ENCODE peak calls at places on chromosomes 4 and X, in four cellular contexts. One of them, this sample, is unnamed.

GRCh38 chrX:39475372-39475771 is 622.4 kb downstream of the BCOR start:
- DNase-seq in HCT116: no peak
- DNase-seq in neural progenitor cell: peak
- DNase-seq in endothelial cell of umbilical vein: no peak
- DNase-seq in this sample: no peak

GRCh38 chrX:119791437-119792231 is at the start of gene RPL39:
- DNase-seq in HCT116: peak
- DNase-seq in neural progenitor cell: peak
- DNase-seq in endothelial cell of umbilical vein: peak
- DNase-seq in this sample: peak

GRCh38 chr4:22667332-22667731 is 25.4 kb upstream of the GBA3 start:
- DNase-seq in HCT116: no peak
- DNase-seq in neural progenitor cell: no peak
- DNase-seq in endothelial cell of umbilical vein: no peak
- DNase-seq in this sample: no peak

GRCh38 chr4:177441061-177441802 is 1.0 kb downstream of the AGA start:
- DNase-seq in HCT116: no peak
- DNase-seq in neural progenitor cell: peak
- DNase-seq in endothelial cell of umbilical vein: no peak
- DNase-seq in this sample: peak

GRCh38 chrX:119425050-119425449 is 25.9 kb downstream of the SLC25A43 start:
- DNase-seq in HCT116: no peak
- DNase-seq in neural progenitor cell: no peak
- DNase-seq in endothelial cell of umbilical vein: no peak
- DNase-seq in this sample: no peak

GRCh38 chrX:56746996-56747395 is 18.0 kb downstream of the NBDY start:
- DNase-seq in HCT116: no peak
- DNase-seq in neural progenitor cell: no peak
- DNase-seq in endothelial cell of umbilical vein: no peak
- DNase-seq in this sample: no peak

GRCh38 chr4:85557016-85557901 is 82.3 kb downstream of the ARHGAP24 start:
- DNase-seq in HCT116: no peak
- DNase-seq in neural progenitor cell: no peak
- DNase-seq in endothelial cell of umbilical vein: no peak
- DNase-seq in this sample: no peak

GRCh38 chr4:119646347-119647071 is 17.9 kb upstream of the PDE5A start:
- DNase-seq in HCT116: no peak
- DNase-seq in neural progenitor cell: no peak
- DNase-seq in endothelial cell of umbilical vein: no peak
- DNase-seq in this sample: peak

GRCh38 chr4:139300431-139301142 is 718 bp upstream of the NAA15 start:
- DNase-seq in HCT116: no peak
- DNase-seq in neural progenitor cell: peak
- DNase-seq in endothelial cell of umbilical vein: peak
- DNase-seq in this sample: peak

GRCh38 chrX:17082831-17083230 is 136.4 kb downstream of the REPS2 start:
- DNase-seq in HCT116: peak
- DNase-seq in neural progenitor cell: peak
- DNase-seq in endothelial cell of umbilical vein: peak
- DNase-seq in this sample: peak

GRCh38 chr4:144962300-144962699 is 135.7 kb downstream of the ANAPC10 start:
- DNase-seq in HCT116: no peak
- DNase-seq in neural progenitor cell: no peak
- DNase-seq in endothelial cell of umbilical vein: no peak
- DNase-seq in this sample: no peak

GRCh38 chr4:100828986-100829685 is 311.3 kb upstream of the EMCN start:
- DNase-seq in HCT116: no peak
- DNase-seq in neural progenitor cell: no peak
- DNase-seq in endothelial cell of umbilical vein: no peak
- DNase-seq in this sample: no peak

GRCh38 chrX:103562801-103563200 is 22.5 kb upstream of the TCEAL4 start:
- DNase-seq in HCT116: no peak
- DNase-seq in neural progenitor cell: no peak
- DNase-seq in endothelial cell of umbilical vein: peak
- DNase-seq in this sample: no peak

GRCh38 chrX:103554687-103555417 is 30.5 kb upstream of the TCEAL4 start:
- DNase-seq in HCT116: no peak
- DNase-seq in neural progenitor cell: peak
- DNase-seq in endothelial cell of umbilical vein: peak
- DNase-seq in this sample: peak

GRCh38 chrX:103552236-103552635 is 32.9 kb upstream of the RAB40A start:
- DNase-seq in HCT116: no peak
- DNase-seq in neural progenitor cell: no peak
- DNase-seq in endothelial cell of umbilical vein: no peak
- DNase-seq in this sample: no peak

GRCh38 chrX:103556941-103557340 is 28.4 kb upstream of the TCEAL4 start:
- DNase-seq in HCT116: no peak
- DNase-seq in neural progenitor cell: no peak
- DNase-seq in endothelial cell of umbilical vein: no peak
- DNase-seq in this sample: peak
- H3K4me2 ChIP-seq in HCT116: no peak
- H3K4me2 ChIP-seq in neural progenitor cell: no peak
- H3K4me2 ChIP-seq in endothelial cell of umbilical vein: no peak
- H3K4me2 ChIP-seq in this sample: no peak

GRCh38 chrX:45851434-45851991 is 650.8 kb upstream of the DIPK2B start:
- DNase-seq in HCT116: peak
- DNase-seq in neural progenitor cell: peak
- DNase-seq in endothelial cell of umbilical vein: peak
- DNase-seq in this sample: peak

GRCh38 chrX:45852884-45853283 is 652.2 kb upstream of the DIPK2B start:
- DNase-seq in HCT116: no peak
- DNase-seq in neural progenitor cell: no peak
- DNase-seq in endothelial cell of umbilical vein: no peak
- DNase-seq in this sample: no peak

GRCh38 chrX:45850197-45850774 is 649.6 kb upstream of the DIPK2B start:
- DNase-seq in HCT116: no peak
- DNase-seq in neural progenitor cell: peak
- DNase-seq in endothelial cell of umbilical vein: peak
- DNase-seq in this sample: peak

GRCh38 chrX:45849261-45849660 is 648.6 kb upstream of the DIPK2B start:
- DNase-seq in HCT116: peak
- DNase-seq in neural progenitor cell: peak
- DNase-seq in endothelial cell of umbilical vein: peak
- DNase-seq in this sample: peak

DNA sequence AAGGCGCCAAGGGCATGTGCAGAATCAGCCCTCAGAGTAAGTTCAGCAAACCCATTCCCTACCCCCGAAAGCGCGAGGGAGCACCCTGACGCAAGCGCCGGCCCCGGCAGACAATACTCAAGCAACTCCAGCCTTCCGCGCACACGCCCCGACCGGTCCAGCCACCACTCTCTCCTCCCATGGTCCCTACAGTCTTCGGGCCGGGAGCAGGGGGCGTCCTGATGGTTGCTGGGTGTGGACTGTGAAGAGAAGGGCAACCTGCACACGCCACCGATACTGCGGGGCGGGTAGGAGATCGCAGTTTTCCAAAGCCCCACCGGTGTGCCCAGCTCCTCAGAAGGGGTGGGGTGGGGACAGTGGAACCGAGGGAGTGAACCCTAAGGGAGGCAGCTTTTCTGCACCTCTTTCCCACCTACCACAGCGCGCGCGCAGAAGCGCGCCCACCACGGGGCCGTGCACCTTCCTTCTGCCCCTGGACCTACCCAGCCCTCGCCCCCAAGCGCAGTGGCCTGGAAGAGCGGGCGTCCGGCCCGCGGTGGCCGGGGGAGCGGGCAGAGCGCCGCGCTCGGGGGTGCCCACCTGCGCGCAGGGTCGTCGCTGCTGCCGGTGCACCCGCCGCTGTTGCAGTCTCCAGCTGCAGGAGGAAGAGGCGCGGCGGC is 650.2 kb upstream of the DIPK2B start:
- DNase-seq in HCT116: no peak
- DNase-seq in neural progenitor cell: peak
- DNase-seq in endothelial cell of umbilical vein: no peak
- DNase-seq in this sample: peak
- H2AFZ ChIP-seq in HCT116: no peak
- H2AFZ ChIP-seq in neural progenitor cell: no peak
- H2AFZ ChIP-seq in endothelial cell of umbilical vein: peak
- H2AFZ ChIP-seq in this sample: peak

DNA sequence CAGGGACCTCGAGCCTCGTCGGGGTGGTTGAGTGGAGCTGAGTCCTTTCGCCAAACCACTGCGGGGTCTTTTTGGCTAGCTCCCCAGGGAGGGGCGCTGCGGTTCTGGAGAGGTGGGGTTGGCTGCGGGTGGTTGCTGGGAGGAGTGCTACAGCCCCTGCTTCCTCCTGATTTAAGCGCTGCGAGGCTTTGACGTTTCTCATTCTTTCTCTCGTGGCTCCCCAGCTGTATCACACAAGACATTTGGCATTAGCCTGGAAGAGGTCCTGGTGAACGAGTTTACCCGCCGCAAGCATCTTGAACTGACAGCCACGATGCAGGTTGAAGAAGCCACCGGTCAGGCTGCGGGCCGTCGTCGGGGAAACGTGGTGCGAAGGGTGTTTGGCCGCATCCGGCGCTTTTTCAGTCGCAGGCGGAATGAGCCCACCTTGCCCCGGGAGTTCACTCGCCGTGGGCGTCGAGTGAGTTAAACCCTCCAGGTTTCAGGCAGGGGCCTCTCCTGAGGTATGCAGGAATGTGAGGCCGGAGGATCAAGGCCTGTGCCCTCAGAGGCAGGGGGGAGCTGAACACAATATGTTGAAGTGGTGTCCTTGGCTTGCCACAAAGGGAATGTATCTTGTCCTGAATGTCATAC is 25.5 kb downstream of the ARHGAP36 start:
- DNase-seq in HCT116: no peak
- DNase-seq in neural progenitor cell: peak
- DNase-seq in endothelial cell of umbilical vein: no peak
- DNase-seq in this sample: no peak
- TF ChIP-seq EZH2 in HCT116: no peak
- TF ChIP-seq EZH2 in neural progenitor cell: peak
- TF ChIP-seq EZH2 in endothelial cell of umbilical vein: no peak
- TF ChIP-seq EZH2 in this sample: peak

DNA sequence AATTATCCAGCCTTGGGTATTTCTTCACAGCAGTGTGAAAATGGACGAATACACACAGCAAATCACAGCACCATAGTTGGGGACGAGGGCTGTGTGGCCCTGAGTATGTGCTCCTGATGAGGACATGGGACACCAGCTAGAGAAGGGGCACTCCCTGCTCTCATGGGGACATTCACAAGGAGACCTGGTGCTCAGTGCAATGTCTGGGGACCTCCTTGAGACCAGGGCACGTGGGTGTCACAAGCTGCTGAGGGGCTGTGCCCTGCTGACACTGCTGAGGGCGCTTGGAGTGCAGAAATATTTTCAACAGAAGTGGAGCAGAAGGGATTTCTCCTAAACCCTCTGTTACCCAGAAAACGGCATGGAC is 65.4 kb downstream of the TRMT44 start:
- DNase-seq in HCT116: no peak
- DNase-seq in neural progenitor cell: no peak
- DNase-seq in endothelial cell of umbilical vein: no peak
- DNase-seq in this sample: no peak
- H3K4me2 ChIP-seq in HCT116: no peak
- H3K4me2 ChIP-seq in neural progenitor cell: peak
- H3K4me2 ChIP-seq in endothelial cell of umbilical vein: no peak
- H3K4me2 ChIP-seq in this sample: no peak

DNA sequence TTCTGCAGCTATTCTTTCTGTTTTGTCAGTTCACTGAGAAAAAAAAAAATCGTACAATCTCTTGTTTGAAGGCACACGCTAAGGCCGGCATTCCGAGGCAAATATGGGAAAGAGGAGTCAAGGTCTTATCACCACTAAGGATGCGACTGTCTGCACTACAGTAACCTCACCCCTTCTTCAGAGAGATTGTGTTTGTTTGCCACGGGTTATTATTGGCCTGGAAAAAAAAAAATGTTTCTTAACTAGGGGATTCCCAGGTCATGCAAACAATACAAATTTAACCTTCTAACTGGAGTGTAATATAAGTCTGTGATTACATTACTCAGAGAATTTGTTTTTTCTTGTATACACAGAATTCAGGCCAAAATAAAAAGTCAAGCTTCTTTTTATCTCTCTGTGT is 168.3 kb downstream of the TMA16 start:
- DNase-seq in HCT116: no peak
- DNase-seq in neural progenitor cell: no peak
- DNase-seq in endothelial cell of umbilical vein: no peak
- DNase-seq in this sample: no peak
- H2AFZ ChIP-seq in HCT116: no peak
- H2AFZ ChIP-seq in neural progenitor cell: peak
- H2AFZ ChIP-seq in endothelial cell of umbilical vein: no peak
- H2AFZ ChIP-seq in this sample: no peak

GRCh38 chrX:153410328-153410727 is 944 bp upstream of the ZFP92 start:
- DNase-seq in HCT116: no peak
- DNase-seq in neural progenitor cell: no peak
- DNase-seq in endothelial cell of umbilical vein: no peak
- DNase-seq in this sample: no peak

GRCh38 chrX:153410888-153411254 is 401 bp upstream of the ZFP92 start:
- DNase-seq in HCT116: no peak
- DNase-seq in neural progenitor cell: no peak
- DNase-seq in endothelial cell of umbilical vein: no peak
- DNase-seq in this sample: no peak

GRCh38 chrX:153411988-153412574 is 809 bp downstream of the ZFP92 start:
- DNase-seq in HCT116: no peak
- DNase-seq in neural progenitor cell: peak
- DNase-seq in endothelial cell of umbilical vein: no peak
- DNase-seq in this sample: no peak

GRCh38 chrX:153412746-153413720 is 1.8 kb downstream of the ZFP92 start:
- DNase-seq in HCT116: no peak
- DNase-seq in neural progenitor cell: peak
- DNase-seq in endothelial cell of umbilical vein: no peak
- DNase-seq in this sample: no peak

DNA sequence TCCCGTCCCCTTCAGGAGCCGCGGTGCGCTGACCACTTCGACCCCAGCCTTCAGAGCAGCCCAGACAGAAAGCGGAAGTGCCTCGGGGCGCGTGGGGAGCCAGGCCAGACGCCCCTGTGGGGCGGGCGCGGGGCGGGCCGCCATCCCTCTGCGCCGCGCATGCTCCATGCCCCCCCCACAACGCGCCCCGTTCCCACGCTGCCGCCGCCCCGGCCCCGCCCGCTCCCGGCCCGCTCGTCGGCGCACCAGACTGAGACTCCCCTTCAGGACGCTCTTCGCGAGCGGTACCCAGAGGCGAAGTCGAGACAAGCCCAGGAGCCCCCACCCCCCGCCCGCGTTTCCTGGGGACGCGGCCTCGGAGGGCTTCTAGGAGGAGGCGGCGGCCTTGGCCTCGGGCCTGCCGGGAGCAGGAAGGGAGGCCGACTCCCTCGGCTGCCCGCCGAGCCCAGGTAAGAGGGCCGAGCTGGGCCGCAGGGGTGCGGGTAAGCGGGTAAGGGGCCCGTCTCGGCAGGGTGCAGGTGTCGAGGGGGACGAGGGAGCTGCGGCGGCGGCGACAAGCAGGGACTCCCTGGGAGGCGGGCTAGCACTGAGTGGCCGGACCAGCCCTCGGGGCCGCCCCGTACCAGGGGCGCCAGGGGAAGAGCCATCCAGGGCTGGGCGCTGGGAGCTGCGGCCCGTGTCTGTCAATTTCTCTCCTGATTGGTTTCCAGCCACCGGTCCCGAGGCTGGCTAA is at the start of gene ZFP92:
- DNase-seq in HCT116: no peak
- DNase-seq in neural progenitor cell: no peak
- DNase-seq in endothelial cell of umbilical vein: peak
- DNase-seq in this sample: peak
- TF ChIP-seq EZH2 in HCT116: no peak
- TF ChIP-seq EZH2 in neural progenitor cell: peak
- TF ChIP-seq EZH2 in endothelial cell of umbilical vein: no peak
- TF ChIP-seq EZH2 in this sample: no peak

This sample was measured in hepatocyte.